ENCODE peak calls at places on chromosomes 12 and 14, in nine cellular contexts. W is uterus, T is HCT116, D is heart left ventricle, F is suprapubic skin, Q is A549, U is right lobe of liver, B is body of pancreas, L is HepG2. M is an unnamed sample.

GRCh38 chr12:5456906-5457305 is 25.0 kb downstream of the NTF3 start:
- DNase-seq in Q (no peak), W (no peak), T (no peak), L (no peak), U (no peak), F (no peak), D (no peak), B (no peak), M (no peak)

GRCh38 chr12:76927170-76927784 is 48.5 kb upstream of the CSRP2 start:
- DNase-seq in F (no peak), D (peak; percentile 28), L (peak; percentile 25), T (peak; percentile 27), W (no peak), Q (peak; percentile 46), U (peak; percentile 58), B (peak; percentile 35), M (no peak)

GRCh38 chr14:80095623-80096022 is 115.7 kb downstream of the DIO2 start:
- DNase-seq in W (no peak), D (no peak), F (no peak), B (no peak), T (no peak), L (no peak), U (no peak), Q (peak; percentile 70), M (no peak)

GRCh38 chr14:52299692-52300278 is 14.3 kb upstream of the PTGER2 start:
- DNase-seq in W (no peak), Q (peak; percentile 47), F (no peak), T (peak; percentile 31), B (no peak), D (no peak), U (no peak), L (peak; percentile 59), M (no peak)

GRCh38 chr14:94056579-94057308 is 24.3 kb downstream of the DDX24 start:
- DNase-seq in Q (no peak), W (no peak), F (no peak), T (no peak), L (no peak), D (no peak), B (peak; percentile 9), U (no peak), M (no peak)

GRCh38 chr12:7128681-7129593 is at the start of gene RBP5:
- DNase-seq in F (no peak), Q (no peak), B (no peak), T (no peak), W (peak; percentile 43), D (no peak), U (peak; percentile 92), L (no peak), M (no peak)

GRCh38 chr12:42104784-42105183 is 39.9 kb downstream of the GXYLT1 start:
- DNase-seq in B (no peak), D (no peak), Q (no peak), L (no peak), T (no peak), F (no peak), W (no peak), U (no peak), M (no peak)

GRCh38 chr12:118055144-118055557 is 5.8 kb downstream of the WSB2 start:
- DNase-seq in B (peak; percentile 54), D (no peak), F (peak; percentile 72), U (peak; percentile 65), Q (peak; percentile 82), T (no peak), L (peak; percentile 68), W (no peak), M (no peak)

GRCh38 chr14:50403433-50403832 is 6.8 kb upstream of the CDKL1 start:
- DNase-seq in U (no peak), W (no peak), L (no peak), B (no peak), Q (no peak), F (no peak), T (no peak), D (no peak), M (no peak)

GRCh38 chr12:70415987-70416386 is 49.9 kb downstream of the KCNMB4 start:
- DNase-seq in W (no peak), Q (no peak), B (no peak), T (no peak), D (no peak), F (no peak), L (no peak), U (no peak), M (no peak)

GRCh38 chr12:98345308-98345876 is 170.0 kb upstream of the TMPO start:
- DNase-seq in F (no peak), D (no peak), W (no peak), U (no peak), L (no peak), B (no peak), Q (no peak), T (no peak), M (no peak)

GRCh38 chr12:53344824-53345485 is 8.8 kb upstream of the SP7 start:
- DNase-seq in B (peak; percentile 75), D (peak; percentile 78), L (peak; percentile 54), W (peak; percentile 84), Q (peak; percentile 76), U (peak; percentile 70), F (peak; percentile 86), T (no peak), M (no peak)

DNA sequence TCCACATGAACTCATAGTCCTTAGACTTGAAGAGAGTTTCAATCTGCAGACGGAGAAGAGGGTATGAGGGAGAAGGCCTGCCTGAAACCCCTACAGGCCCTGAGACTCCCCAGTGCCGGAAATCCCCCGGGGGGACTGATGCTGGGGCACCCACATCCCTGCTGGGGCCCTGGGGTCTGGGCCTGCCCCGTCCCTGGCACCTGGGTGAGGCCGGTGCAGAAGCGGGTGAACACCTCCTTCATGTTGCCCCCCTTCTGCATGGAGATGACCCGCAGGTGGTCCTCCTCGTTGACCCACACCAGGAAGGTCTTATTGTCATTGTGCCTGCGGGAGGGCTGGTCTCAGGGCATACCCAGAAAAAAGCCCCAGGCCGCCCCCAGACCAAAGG is 2.4 kb downstream of the CKB start:
- DNase-seq in T (no peak), L (no peak), B (no peak), D (no peak), U (no peak), Q (no peak), F (no peak), W (no peak), M (no peak)
- H3K4me3 ChIP-seq in T (peak overlapping the region; percentile 83), L (no peak overlapping the region), B (no peak overlapping the region), D (no peak overlapping the region), U (no peak overlapping the region), Q (no peak overlapping the region), F (peak overlapping the region; percentile 65), W (no peak overlapping the region), M (peak overlapping the region; percentile 88)

GRCh38 chr14:75518625-75519024 is 3.6 kb upstream of the BATF start:
- DNase-seq in U (no peak), L (peak; percentile 41), F (no peak), Q (peak; percentile 55), D (no peak), B (no peak), T (peak; percentile 12), W (no peak), M (no peak)

GRCh38 chr14:75515631-75515999 is 6.7 kb upstream of the BATF start:
- DNase-seq in D (no peak), Q (no peak), W (no peak), T (no peak), F (no peak), L (no peak), U (no peak), B (no peak), M (no peak)

GRCh38 chr14:75513911-75514672 is 8.2 kb upstream of the BATF start:
- DNase-seq in D (no peak), B (no peak), L (no peak), T (no peak), Q (no peak), F (no peak), U (no peak), W (no peak), M (no peak)

GRCh38 chr14:75511201-75511600 is 11.1 kb upstream of the BATF start:
- DNase-seq in T (no peak), D (no peak), B (no peak), U (no peak), W (no peak), F (no peak), L (no peak), Q (no peak), M (no peak)

DNA sequence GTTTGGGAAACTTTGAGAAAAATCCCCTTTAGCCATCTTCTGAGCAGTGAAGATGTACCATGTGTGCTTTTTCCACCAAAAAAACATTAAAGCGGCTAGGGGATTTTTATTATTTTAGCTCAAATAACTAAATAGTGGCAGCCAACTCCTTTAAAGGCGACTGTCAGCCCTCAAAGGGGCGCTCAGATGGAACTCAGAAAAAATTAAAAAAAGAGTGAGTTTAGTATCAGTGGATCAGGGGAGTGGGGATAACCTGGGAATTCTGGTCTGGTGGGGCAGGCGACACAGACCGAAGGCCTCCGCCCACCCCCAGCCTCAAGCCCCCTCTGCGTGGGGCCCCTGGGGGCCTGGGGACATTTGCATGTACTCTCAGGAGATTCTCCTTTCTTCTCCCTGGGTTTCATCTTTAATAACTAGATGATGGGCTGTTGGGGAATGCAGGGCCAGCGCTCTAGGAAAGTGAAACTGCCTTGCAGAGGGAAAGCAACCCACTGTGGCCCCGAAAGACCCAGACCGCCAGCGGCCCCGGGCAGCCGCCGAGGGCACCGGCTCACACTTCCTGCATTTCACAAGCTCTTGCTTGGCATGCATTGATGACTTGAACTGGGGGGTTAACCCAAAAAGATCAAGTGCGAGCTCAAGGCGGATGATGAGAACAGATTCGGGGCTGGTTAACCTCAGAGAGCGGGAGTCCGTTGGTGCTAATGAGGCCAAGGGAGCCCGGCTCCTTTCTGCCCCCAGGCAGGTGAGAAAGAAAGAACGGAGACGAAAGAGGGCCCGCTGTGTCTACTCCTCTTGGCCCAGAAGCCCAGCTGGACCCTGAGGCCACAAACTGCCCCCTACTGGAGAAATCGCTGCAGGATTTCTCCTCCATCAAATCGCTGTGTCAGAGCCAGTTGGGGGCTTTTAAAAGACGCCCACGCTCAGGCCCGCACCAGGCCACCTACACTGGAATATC is 7.3 kb upstream of the BATF start:
- DNase-seq in Q (no peak), T (no peak), F (no peak), L (no peak), B (no peak), U (no peak), W (no peak), D (peak; percentile 25), M (no peak)
- TF ChIP-seq POLR2A in Q (no peak), T (no peak), F (no peak), L (no peak), B (no peak), U (no peak), W (no peak), D (no peak), M (no peak)

GRCh38 chr14:99262977-99263448 is 9.0 kb downstream of the BCL11B start:
- DNase-seq in L (no peak), U (no peak), D (no peak), T (no peak), F (no peak), W (no peak), Q (no peak), B (no peak), M (no peak)
- H3K4me3 ChIP-seq in L (no peak overlapping the region), U (no peak overlapping the region), D (no peak overlapping the region), T (no peak overlapping the region), F (peak overlapping the region; percentile 33), W (no peak overlapping the region), Q (no peak overlapping the region), B (no peak overlapping the region), M (no peak overlapping the region)

GRCh38 chr12:26551385-26551784 is 281.6 kb downstream of the ITPR2 start:
- DNase-seq in L (no peak), U (no peak), T (no peak), D (no peak), W (no peak), Q (no peak), B (no peak), F (no peak), M (no peak)

GRCh38 chr12:26546535-26547314 is 286.3 kb downstream of the ITPR2 start:
- DNase-seq in F (no peak), W (no peak), B (no peak), D (no peak), L (no peak), Q (no peak), U (no peak), T (no peak), M (no peak)

GRCh38 chr12:26548227-26548626 is 284.8 kb downstream of the ITPR2 start:
- DNase-seq in F (no peak), B (no peak), Q (no peak), T (no peak), W (no peak), D (no peak), U (no peak), L (no peak), M (no peak)
- TF ChIP-seq POLR2A in F (no peak), B (no peak), Q (no peak), T (no peak), W (no peak), D (no peak), U (no peak), L (no peak), M (no peak)